ENCODE peak calls at places on chromosomes 4 and X, in ten cellular contexts. One of them, this sample, is unnamed.

GRCh38 chrX:39309721-39310152 is 508.5 kb downstream of the MID1IP1 start:
- DNase-seq in heart right ventricle: peak; percentile 52
- DNase-seq in tibial nerve: peak; percentile 12
- DNase-seq in OCI-LY7: no peak
- DNase-seq in heart left ventricle: peak; percentile 21
- DNase-seq in IMR-90: no peak
- DNase-seq in fibroblast of lung: peak; percentile 68
- DNase-seq in uterus: peak; percentile 41
- DNase-seq in sigmoid colon: no peak
- DNase-seq in GM23338: no peak
- DNase-seq in this sample: no peak

GRCh38 chr4:10200869-10201268 is 84.3 kb upstream of the WDR1 start:
- DNase-seq in heart right ventricle: no peak
- DNase-seq in tibial nerve: no peak
- DNase-seq in OCI-LY7: no peak
- DNase-seq in heart left ventricle: no peak
- DNase-seq in IMR-90: no peak
- DNase-seq in fibroblast of lung: no peak
- DNase-seq in uterus: no peak
- DNase-seq in sigmoid colon: no peak
- DNase-seq in GM23338: no peak
- DNase-seq in this sample: no peak

GRCh38 chr4:152591361-152591760 is 55.5 kb upstream of the FBXW7 start:
- DNase-seq in heart right ventricle: peak; percentile 20
- DNase-seq in tibial nerve: peak; percentile 21
- DNase-seq in OCI-LY7: no peak
- DNase-seq in heart left ventricle: peak; percentile 27
- DNase-seq in IMR-90: peak; percentile 11
- DNase-seq in fibroblast of lung: peak; percentile 53
- DNase-seq in uterus: peak; percentile 16
- DNase-seq in sigmoid colon: peak; percentile 85
- DNase-seq in GM23338: peak; percentile 90
- DNase-seq in this sample: peak; percentile 85

GRCh38 chr4:72451349-72451748 is 117.7 kb downstream of the ADAMTS3 start:
- DNase-seq in heart right ventricle: peak; percentile 13
- DNase-seq in tibial nerve: peak; percentile 25
- DNase-seq in OCI-LY7: no peak
- DNase-seq in heart left ventricle: peak; percentile 17
- DNase-seq in IMR-90: no peak
- DNase-seq in fibroblast of lung: no peak
- DNase-seq in uterus: peak; percentile 34
- DNase-seq in sigmoid colon: peak; percentile 63
- DNase-seq in GM23338: no peak
- DNase-seq in this sample: no peak

GRCh38 chr4:172996571-172997216 is 171.9 kb upstream of the GALNT7 start:
- DNase-seq in heart right ventricle: no peak
- DNase-seq in tibial nerve: no peak
- DNase-seq in OCI-LY7: no peak
- DNase-seq in heart left ventricle: no peak
- DNase-seq in IMR-90: peak; percentile 91
- DNase-seq in fibroblast of lung: peak; percentile 89
- DNase-seq in uterus: no peak
- DNase-seq in sigmoid colon: no peak
- DNase-seq in GM23338: no peak
- DNase-seq in this sample: no peak

GRCh38 chr4:4406455-4407298 is 19.8 kb downstream of the NSG1 start:
- DNase-seq in heart right ventricle: no peak
- DNase-seq in tibial nerve: no peak
- DNase-seq in OCI-LY7: no peak
- DNase-seq in heart left ventricle: no peak
- DNase-seq in IMR-90: no peak
- DNase-seq in fibroblast of lung: no peak
- DNase-seq in uterus: no peak
- DNase-seq in sigmoid colon: no peak
- DNase-seq in GM23338: no peak
- DNase-seq in this sample: no peak

GRCh38 chr4:150342945-150343344 is 239.0 kb upstream of the MAB21L2 start:
- DNase-seq in heart right ventricle: peak; percentile 43
- DNase-seq in tibial nerve: no peak
- DNase-seq in OCI-LY7: no peak
- DNase-seq in heart left ventricle: peak; percentile 50
- DNase-seq in IMR-90: no peak
- DNase-seq in fibroblast of lung: no peak
- DNase-seq in uterus: no peak
- DNase-seq in sigmoid colon: peak; percentile 75
- DNase-seq in GM23338: peak; percentile 15
- DNase-seq in this sample: no peak

GRCh38 chrX:32448945-32449344 is 762.4 kb downstream of the DMD start:
- DNase-seq in heart right ventricle: no peak
- DNase-seq in tibial nerve: no peak
- DNase-seq in OCI-LY7: peak; percentile 44
- DNase-seq in heart left ventricle: no peak
- DNase-seq in IMR-90: no peak
- DNase-seq in fibroblast of lung: no peak
- DNase-seq in uterus: no peak
- DNase-seq in sigmoid colon: no peak
- DNase-seq in GM23338: no peak
- DNase-seq in this sample: no peak

GRCh38 chr4:70816894-70817293 is 22.8 kb downstream of the GRSF1 start:
- DNase-seq in heart right ventricle: no peak
- DNase-seq in tibial nerve: no peak
- DNase-seq in OCI-LY7: no peak
- DNase-seq in heart left ventricle: no peak
- DNase-seq in IMR-90: no peak
- DNase-seq in fibroblast of lung: no peak
- DNase-seq in uterus: no peak
- DNase-seq in sigmoid colon: no peak
- DNase-seq in GM23338: no peak
- DNase-seq in this sample: no peak

GRCh38 chr4:129355529-129355928 is 259.6 kb downstream of the C4orf33 start:
- DNase-seq in heart right ventricle: no peak
- DNase-seq in tibial nerve: no peak
- DNase-seq in OCI-LY7: no peak
- DNase-seq in heart left ventricle: no peak
- DNase-seq in IMR-90: no peak
- DNase-seq in fibroblast of lung: peak; percentile 37
- DNase-seq in uterus: no peak
- DNase-seq in sigmoid colon: no peak
- DNase-seq in GM23338: no peak
- DNase-seq in this sample: no peak

GRCh38 chr4:26086621-26087068 is 172.6 kb downstream of the SMIM20 start:
- DNase-seq in heart right ventricle: no peak
- DNase-seq in tibial nerve: peak; percentile 41
- DNase-seq in OCI-LY7: no peak
- DNase-seq in heart left ventricle: no peak
- DNase-seq in IMR-90: no peak
- DNase-seq in fibroblast of lung: no peak
- DNase-seq in uterus: no peak
- DNase-seq in sigmoid colon: no peak
- DNase-seq in GM23338: no peak
- DNase-seq in this sample: no peak

GRCh38 chrX:72609313-72609712 is 36.7 kb upstream of the HDAC8 start:
- DNase-seq in heart right ventricle: no peak
- DNase-seq in tibial nerve: no peak
- DNase-seq in OCI-LY7: no peak
- DNase-seq in heart left ventricle: no peak
- DNase-seq in IMR-90: peak; percentile 6
- DNase-seq in fibroblast of lung: no peak
- DNase-seq in uterus: no peak
- DNase-seq in sigmoid colon: no peak
- DNase-seq in GM23338: peak; percentile 3
- DNase-seq in this sample: no peak

GRCh38 chr4:38177035-38177791 is 217.0 kb downstream of the PTTG2 start:
- DNase-seq in heart right ventricle: peak; percentile 36
- DNase-seq in tibial nerve: no peak
- DNase-seq in OCI-LY7: no peak
- DNase-seq in heart left ventricle: peak; percentile 47
- DNase-seq in IMR-90: peak; percentile 44
- DNase-seq in fibroblast of lung: peak; percentile 46
- DNase-seq in uterus: no peak
- DNase-seq in sigmoid colon: no peak
- DNase-seq in GM23338: no peak
- DNase-seq in this sample: peak; percentile 46

GRCh38 chr4:173212379-173212778 is 43.8 kb downstream of the GALNT7 start:
- DNase-seq in heart right ventricle: no peak
- DNase-seq in tibial nerve: no peak
- DNase-seq in OCI-LY7: no peak
- DNase-seq in heart left ventricle: no peak
- DNase-seq in IMR-90: peak; percentile 13
- DNase-seq in fibroblast of lung: peak; percentile 35
- DNase-seq in uterus: no peak
- DNase-seq in sigmoid colon: no peak
- DNase-seq in GM23338: no peak
- DNase-seq in this sample: no peak

GRCh38 chr4:176270669-176271068 is 1.6 kb upstream of the ASB5 start:
- DNase-seq in heart right ventricle: no peak
- DNase-seq in tibial nerve: no peak
- DNase-seq in OCI-LY7: no peak
- DNase-seq in heart left ventricle: no peak
- DNase-seq in IMR-90: peak; percentile 100
- DNase-seq in fibroblast of lung: peak; percentile 100
- DNase-seq in uterus: no peak
- DNase-seq in sigmoid colon: peak; percentile 78
- DNase-seq in GM23338: no peak
- DNase-seq in this sample: no peak

GRCh38 chr4:16226816-16227461 is 668 bp upstream of the TAPT1 start:
- DNase-seq in heart right ventricle: peak; percentile 62
- DNase-seq in tibial nerve: peak; percentile 39
- DNase-seq in OCI-LY7: peak; percentile 56
- DNase-seq in heart left ventricle: peak; percentile 59
- DNase-seq in IMR-90: no peak
- DNase-seq in fibroblast of lung: peak; percentile 42
- DNase-seq in uterus: peak; percentile 57
- DNase-seq in sigmoid colon: peak; percentile 80
- DNase-seq in GM23338: peak; percentile 71
- DNase-seq in this sample: peak; percentile 89
- H3K4me1 ChIP-seq in heart right ventricle: peaks cover 71% of the 10 kb centered on the region
- H3K4me1 ChIP-seq in tibial nerve: peaks cover 27% of the 10 kb centered on the region
- H3K4me1 ChIP-seq in OCI-LY7: peaks cover 69% of the 10 kb centered on the region
- H3K4me1 ChIP-seq in heart left ventricle: peaks cover 61% of the 10 kb centered on the region
- H3K4me1 ChIP-seq in IMR-90: no peaks in the 10 kb centered on the region
- H3K4me1 ChIP-seq in fibroblast of lung: peaks cover 4% of the 10 kb centered on the region
- H3K4me1 ChIP-seq in uterus: peaks cover 7% of the 10 kb centered on the region
- H3K4me1 ChIP-seq in sigmoid colon: peaks cover 53% of the 10 kb centered on the region
- H3K4me1 ChIP-seq in GM23338: peaks cover 33% of the 10 kb centered on the region
- H3K4me1 ChIP-seq in this sample: peaks cover 54% of the 10 kb centered on the region

DNA sequence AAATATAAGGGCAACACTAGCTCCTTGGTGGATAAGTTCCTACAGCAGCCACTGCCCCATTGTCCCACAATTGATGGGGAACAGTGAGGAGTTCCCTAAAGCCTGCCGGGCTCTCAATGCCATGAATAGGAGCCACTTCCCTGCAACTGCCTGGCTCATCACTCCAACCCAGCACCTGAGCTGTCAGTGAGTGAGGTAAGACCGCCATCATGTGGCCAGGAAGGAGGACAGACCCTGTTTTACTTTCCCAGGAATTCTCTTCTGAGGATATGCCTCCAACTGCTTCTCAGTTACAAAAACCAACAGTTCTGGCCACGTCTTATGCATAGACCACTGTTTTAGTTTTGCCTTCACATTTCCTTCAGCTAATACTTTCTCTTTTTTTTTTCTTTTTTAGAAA is 45.5 kb downstream of the SRPX start:
- DNase-seq in heart right ventricle: no peak
- DNase-seq in tibial nerve: no peak
- DNase-seq in OCI-LY7: peak; percentile 37
- DNase-seq in heart left ventricle: no peak
- DNase-seq in IMR-90: peak; percentile 28
- DNase-seq in fibroblast of lung: peak; percentile 40
- DNase-seq in uterus: no peak
- DNase-seq in sigmoid colon: no peak
- DNase-seq in GM23338: peak; percentile 64
- DNase-seq in this sample: no peak
- TF ChIP-seq CTCF in heart right ventricle: no peak
- TF ChIP-seq CTCF in tibial nerve: no peak
- TF ChIP-seq CTCF in OCI-LY7: peak; percentile 72
- TF ChIP-seq CTCF in heart left ventricle: no peak
- TF ChIP-seq CTCF in IMR-90: peak; percentile 53
- TF ChIP-seq CTCF in fibroblast of lung: peak; percentile 13
- TF ChIP-seq CTCF in uterus: peak; percentile 33
- TF ChIP-seq CTCF in sigmoid colon: no peak
- TF ChIP-seq CTCF in GM23338: peak; percentile 60
- TF ChIP-seq CTCF in this sample: no peak

GRCh38 chr4:22743290-22743689 is 50.6 kb downstream of the GBA3 start:
- DNase-seq in heart right ventricle: no peak
- DNase-seq in tibial nerve: no peak
- DNase-seq in OCI-LY7: no peak
- DNase-seq in heart left ventricle: no peak
- DNase-seq in IMR-90: no peak
- DNase-seq in fibroblast of lung: no peak
- DNase-seq in uterus: no peak
- DNase-seq in sigmoid colon: no peak
- DNase-seq in GM23338: no peak
- DNase-seq in this sample: no peak
- H3K4me3 ChIP-seq in heart right ventricle: no peak overlapping the region
- H3K4me3 ChIP-seq in tibial nerve: no peak overlapping the region
- H3K4me3 ChIP-seq in OCI-LY7: no peak overlapping the region
- H3K4me3 ChIP-seq in heart left ventricle: no peak overlapping the region
- H3K4me3 ChIP-seq in IMR-90: no peak overlapping the region
- H3K4me3 ChIP-seq in fibroblast of lung: no peak overlapping the region
- H3K4me3 ChIP-seq in uterus: no peak overlapping the region
- H3K4me3 ChIP-seq in sigmoid colon: no peak overlapping the region
- H3K4me3 ChIP-seq in GM23338: no peak overlapping the region
- H3K4me3 ChIP-seq in this sample: no peak overlapping the region

GRCh38 chr4:54231419-54232150 is 2.5 kb downstream of the PDGFRA start:
- DNase-seq in heart right ventricle: peak; percentile 63
- DNase-seq in tibial nerve: peak; percentile 63
- DNase-seq in OCI-LY7: no peak
- DNase-seq in heart left ventricle: peak; percentile 70
- DNase-seq in IMR-90: peak; percentile 66
- DNase-seq in fibroblast of lung: peak; percentile 68
- DNase-seq in uterus: peak; percentile 63
- DNase-seq in sigmoid colon: peak; percentile 80
- DNase-seq in GM23338: peak; percentile 60
- DNase-seq in this sample: peak; percentile 79

GRCh38 chr4:54228064-54228527 is 997 bp upstream of the PDGFRA start:
- DNase-seq in heart right ventricle: peak; percentile 75
- DNase-seq in tibial nerve: peak; percentile 82
- DNase-seq in OCI-LY7: no peak
- DNase-seq in heart left ventricle: peak; percentile 74
- DNase-seq in IMR-90: peak; percentile 82
- DNase-seq in fibroblast of lung: peak; percentile 68
- DNase-seq in uterus: peak; percentile 85
- DNase-seq in sigmoid colon: peak; percentile 89
- DNase-seq in GM23338: peak; percentile 92
- DNase-seq in this sample: peak; percentile 75

GRCh38 chr4:54228563-54229501 is at the start of gene PDGFRA:
- DNase-seq in heart right ventricle: peak; percentile 66
- DNase-seq in tibial nerve: peak; percentile 85
- DNase-seq in OCI-LY7: no peak
- DNase-seq in heart left ventricle: peak; percentile 71
- DNase-seq in IMR-90: peak; percentile 94
- DNase-seq in fibroblast of lung: peak; percentile 84
- DNase-seq in uterus: peak; percentile 87
- DNase-seq in sigmoid colon: peak; percentile 95
- DNase-seq in GM23338: peak; percentile 71
- DNase-seq in this sample: no peak

GRCh38 chr4:54230479-54231418 is 1.7 kb downstream of the PDGFRA start:
- DNase-seq in heart right ventricle: peak; percentile 20
- DNase-seq in tibial nerve: peak; percentile 53
- DNase-seq in OCI-LY7: no peak
- DNase-seq in heart left ventricle: peak; percentile 38
- DNase-seq in IMR-90: no peak
- DNase-seq in fibroblast of lung: peak; percentile 70
- DNase-seq in uterus: peak; percentile 77
- DNase-seq in sigmoid colon: peak; percentile 81
- DNase-seq in GM23338: peak; percentile 69
- DNase-seq in this sample: no peak

GRCh38 chr4:54229631-54230478 is 762 bp downstream of the PDGFRA start:
- DNase-seq in heart right ventricle: no peak
- DNase-seq in tibial nerve: no peak
- DNase-seq in OCI-LY7: no peak
- DNase-seq in heart left ventricle: no peak
- DNase-seq in IMR-90: peak; percentile 69
- DNase-seq in fibroblast of lung: peak; percentile 80
- DNase-seq in uterus: peak; percentile 25
- DNase-seq in sigmoid colon: no peak
- DNase-seq in GM23338: peak; percentile 64
- DNase-seq in this sample: no peak
- H3K4me1 ChIP-seq in heart right ventricle: peaks cover 84% of the 10 kb centered on the region
- H3K4me1 ChIP-seq in tibial nerve: peaks cover 27% of the 10 kb centered on the region
- H3K4me1 ChIP-seq in OCI-LY7: peaks cover 3% of the 10 kb centered on the region
- H3K4me1 ChIP-seq in heart left ventricle: peaks cover 76% of the 10 kb centered on the region
- H3K4me1 ChIP-seq in IMR-90: peaks cover 15% of the 10 kb centered on the region
- H3K4me1 ChIP-seq in fibroblast of lung: peaks cover 9% of the 10 kb centered on the region
- H3K4me1 ChIP-seq in uterus: peaks cover 27% of the 10 kb centered on the region
- H3K4me1 ChIP-seq in sigmoid colon: peaks cover 82% of the 10 kb centered on the region
- H3K4me1 ChIP-seq in GM23338: peaks cover 50% of the 10 kb centered on the region
- H3K4me1 ChIP-seq in this sample: peaks cover 73% of the 10 kb centered on the region